ENCODE peak calls at places on chromosomes 4 and X, in ten cellular contexts. E is IMR-90, T is pancreas, Z is retinal pigment epithelial cell, K is A549, H is breast epithelium, F is PC-3, O is tibial nerve, W is heart left ventricle, U is foreskin fibroblast. Y is an unnamed sample.
A peak's percentile ranks its signal among the peaks of the same experiment; 100 is the strongest.

GRCh38 chr4:104571341-104571740 is 76.6 kb upstream of the CXXC4 start:
- DNase-seq in H (no peak), Z (no peak), W (no peak), U (no peak), T (no peak), F (peak; percentile 22), K (peak; percentile 35), E (no peak), O (no peak), Y (no peak)

GRCh38 chrX:14064632-14065432 is 35.1 kb upstream of the GEMIN8 start:
- DNase-seq in Z (no peak), H (no peak), W (no peak), E (peak; percentile 51), U (no peak), O (no peak), T (no peak), F (peak; percentile 83), K (peak; percentile 89), Y (no peak)

GRCh38 chrX:68936608-68937007 is 107.8 kb downstream of the EFNB1 start:
- DNase-seq in W (no peak), H (no peak), U (peak; percentile 64), Z (no peak), O (no peak), K (peak; percentile 10), E (peak; percentile 92), F (peak; percentile 78), T (no peak), Y (no peak)

GRCh38 chrX:56968980-56969379 is 26.4 kb downstream of the SPIN3 start:
- DNase-seq in E (peak; percentile 16), U (peak; percentile 1), W (no peak), H (no peak), F (peak; percentile 28), O (no peak), T (no peak), K (no peak), Z (no peak), Y (no peak)

GRCh38 chrX:107628662-107629532 is 587 bp downstream of the PRPS1 start:
- DNase-seq in W (peak; percentile 32), O (peak; percentile 6), H (no peak), U (no peak), T (peak; percentile 17), K (peak; percentile 50), E (peak; percentile 6), Z (no peak), F (peak; percentile 60), Y (peak; percentile 9)

GRCh38 chr4:72302981-72303704 is 265.9 kb downstream of the ADAMTS3 start:
- DNase-seq in Z (no peak), E (peak; percentile 35), O (peak; percentile 43), U (no peak), F (peak; percentile 80), T (no peak), K (peak; percentile 24), W (no peak), H (no peak), Y (peak; percentile 7)

GRCh38 chr4:106266201-106266600 is 49.8 kb downstream of the TBCK start:
- DNase-seq in F (peak; percentile 55), O (no peak), Z (no peak), W (no peak), K (peak; percentile 63), H (no peak), U (no peak), T (no peak), E (peak; percentile 68), Y (no peak)

GRCh38 chr4:127783026-127783769 is 1.1 kb downstream of the HSPA4L start:
- DNase-seq in O (peak; percentile 57), T (peak; percentile 75), Z (peak; percentile 71), U (peak; percentile 24), H (peak; percentile 81), K (peak; percentile 64), F (peak; percentile 35), E (peak; percentile 65), W (peak; percentile 80), Y (no peak)

GRCh38 chr4:59412739-59413138 is 1787.4 kb upstream of the ADGRL3 start:
- DNase-seq in O (no peak), F (no peak), T (no peak), U (no peak), H (no peak), W (no peak), E (no peak), Z (no peak), K (no peak), Y (no peak)

GRCh38 chr4:176223561-176223960 is 28.2 kb upstream of the SPATA4 start:
- DNase-seq in U (no peak), E (no peak), K (no peak), Z (no peak), W (no peak), H (no peak), T (no peak), O (no peak), F (no peak), Y (no peak)

GRCh38 chr4:158778065-158778711 is 9.4 kb downstream of the FNIP2 start:
- DNase-seq in W (no peak), F (no peak), Z (no peak), E (no peak), O (no peak), U (no peak), K (no peak), T (no peak), H (no peak), Y (no peak)

DNA sequence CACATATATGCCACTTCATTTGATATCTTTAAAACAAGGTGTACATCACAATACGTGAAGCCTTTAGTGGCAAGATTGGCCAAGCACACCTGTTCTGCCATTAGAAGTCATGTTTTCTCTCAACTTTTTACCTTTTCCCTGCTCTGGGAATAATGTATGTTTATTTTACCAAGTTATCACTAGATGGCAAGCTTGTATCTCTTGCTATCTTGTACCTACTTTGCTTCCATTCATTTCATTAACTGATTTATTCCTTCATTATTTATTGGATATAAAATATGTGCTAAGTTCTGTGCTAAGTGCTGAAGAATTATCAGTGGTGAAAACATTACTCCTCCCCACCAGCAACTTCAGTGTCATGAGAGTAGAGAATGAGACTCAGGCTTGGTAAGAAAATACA is 245.5 kb downstream of the ANK2 start:
- DNase-seq in T (no peak), E (no peak), K (no peak), O (no peak), W (no peak), F (no peak), H (no peak), Z (no peak), U (no peak), Y (no peak)
- TF ChIP-seq CTCF in T (no peak), E (peak; percentile 29), K (peak; percentile 13), O (no peak), W (peak; percentile 7), F (peak; percentile 50), H (no peak), Z (no peak), U (no peak), Y (no peak)

GRCh38 chr4:173837517-173837916 is 307.5 kb upstream of the HAND2 start:
- DNase-seq in E (no peak), Z (no peak), H (no peak), O (no peak), K (no peak), T (no peak), W (no peak), U (no peak), F (no peak), Y (no peak)

GRCh38 chr4:173829565-173829964 is 299.5 kb upstream of the HAND2 start:
- DNase-seq in O (no peak), K (no peak), E (no peak), U (no peak), T (no peak), F (no peak), H (no peak), W (no peak), Z (no peak), Y (no peak)

GRCh38 chr4:173835863-173836262 is 305.8 kb upstream of the HAND2 start:
- DNase-seq in O (no peak), U (peak; percentile 4), T (no peak), K (no peak), W (peak; percentile 39), H (no peak), E (peak; percentile 80), Z (peak; percentile 46), F (peak; percentile 23), Y (no peak)

DNA sequence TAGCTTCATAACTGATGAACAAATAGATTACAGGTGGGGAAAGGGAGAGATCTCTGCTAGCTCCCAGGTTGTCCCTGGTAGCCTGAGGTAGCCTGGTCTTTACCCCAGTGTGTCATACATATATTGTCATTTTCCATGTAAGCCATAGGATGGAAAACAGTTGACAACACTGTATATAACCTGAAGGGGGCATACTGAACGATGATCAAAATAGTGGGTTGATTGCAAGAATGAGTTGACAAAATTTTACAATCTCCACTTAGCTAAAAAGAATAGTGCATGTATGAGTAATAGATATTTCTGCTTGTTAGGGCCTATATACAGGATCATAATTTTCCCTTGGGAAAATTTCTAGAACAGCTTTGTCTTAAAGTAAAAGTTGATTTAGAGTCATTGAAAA is 304.1 kb upstream of the HAND2 start:
- DNase-seq in H (no peak), Z (no peak), W (no peak), E (peak; percentile 7), U (no peak), F (peak; percentile 19), T (no peak), O (no peak), K (peak; percentile 20), Y (no peak)
- TF ChIP-seq CTCF in H (no peak), Z (no peak), W (no peak), E (peak; percentile 6), U (no peak), F (peak; percentile 41), T (no peak), O (no peak), K (no peak), Y (no peak)

DNA sequence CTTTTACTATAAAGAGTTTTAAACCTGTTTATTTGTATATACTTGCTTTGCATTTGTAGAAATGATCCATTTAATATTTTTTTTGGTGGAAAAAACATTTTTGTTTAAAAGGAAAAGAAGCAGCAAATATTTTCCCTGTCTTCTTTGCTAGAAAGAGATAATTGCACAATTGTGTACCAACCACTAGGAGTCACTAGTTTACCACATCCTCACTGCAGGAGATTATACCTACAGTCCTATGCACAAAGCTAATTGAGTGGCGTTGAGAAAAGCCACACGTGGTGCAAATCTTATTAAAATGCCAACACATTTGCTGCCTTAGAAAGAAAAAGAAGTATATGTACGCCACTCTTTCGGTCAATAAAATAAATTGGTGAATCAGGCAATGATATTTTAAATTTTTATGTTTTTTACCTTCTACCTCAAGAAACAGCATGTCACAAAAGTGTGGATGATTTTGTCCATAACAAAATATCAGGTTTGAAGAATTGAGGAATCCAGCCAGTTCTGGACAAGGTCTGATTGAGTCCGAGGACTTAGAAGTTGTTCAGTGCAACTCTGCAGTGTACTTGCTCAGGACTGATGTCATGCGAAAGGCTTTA is 102.9 kb downstream of the GRXCR1 start:
- DNase-seq in U (no peak), H (no peak), F (peak; percentile 49), W (no peak), Z (peak; percentile 44), O (no peak), E (peak; percentile 22), T (no peak), K (peak; percentile 11), Y (no peak)
- TF ChIP-seq CTCF in U (peak; percentile 47), H (no peak), F (peak; percentile 72), W (peak; percentile 52), Z (peak; percentile 80), O (no peak), E (peak; percentile 77), T (no peak), K (peak; percentile 38), Y (peak; percentile 46)

DNA sequence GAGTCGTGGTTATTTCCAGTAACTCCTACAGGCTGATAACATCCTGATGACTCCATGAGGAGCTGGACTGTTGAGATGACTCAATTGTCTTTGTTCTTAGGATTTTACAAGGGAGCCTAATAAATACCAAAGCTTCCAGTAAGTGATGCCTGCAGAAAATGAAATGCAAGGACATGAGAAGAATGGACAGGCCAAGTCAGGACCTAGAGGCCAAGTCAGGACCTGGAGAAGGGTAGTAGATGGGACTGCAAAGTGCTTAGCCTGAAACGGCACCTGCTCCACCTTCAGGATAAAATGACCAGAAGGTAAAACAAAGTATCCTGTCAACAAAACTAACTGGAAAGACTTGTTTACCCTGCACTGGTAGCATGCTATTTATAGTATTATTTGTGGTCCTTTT is 6.4 kb upstream of the SLC10A6 start:
- DNase-seq in W (no peak), O (no peak), Z (no peak), K (peak; percentile 14), T (no peak), F (peak; percentile 74), U (peak; percentile 79), E (peak; percentile 81), H (no peak), Y (no peak)
- TF ChIP-seq CTCF in W (no peak), O (no peak), Z (no peak), K (no peak), T (no peak), F (peak; percentile 20), U (no peak), E (no peak), H (no peak), Y (no peak)